ENCODE peak calls at places on chromosomes 3 and 15, in nine cellular contexts. W, T, P, M, U, F, X, Z and A are unnamed samples.

GRCh38 chr3:60531759-60532158 is 719.5 kb downstream of the FHIT start:
- DNase-seq in T (no peak), Z (no peak), W (no peak), X (no peak), U (no peak), P (no peak), M (no peak), F (no peak), A (no peak)

GRCh38 chr15:63043391-63044076 is 987 bp downstream of the TPM1 start:
- DNase-seq in T (peak; percentile 41), P (no peak), W (no peak), Z (peak; percentile 67), U (peak; percentile 32), M (no peak), F (peak; percentile 63), X (peak; percentile 62), A (no peak)

GRCh38 chr3:178823556-178824229 is 247.9 kb downstream of the ZMAT3 start:
- DNase-seq in Z (no peak), F (no peak), M (no peak), U (peak; percentile 14), X (no peak), T (no peak), P (no peak), W (no peak), A (peak; percentile 53)

GRCh38 chr15:52392008-52392687 is 96.5 kb upstream of the MYO5C start:
- DNase-seq in M (no peak), F (no peak), X (no peak), T (no peak), Z (no peak), W (no peak), P (no peak), U (no peak), A (no peak)

GRCh38 chr3:23748398-23749110 is 57.2 kb upstream of the UBE2E1 start:
- DNase-seq in U (no peak), M (no peak), W (no peak), T (no peak), F (no peak), X (no peak), P (no peak), Z (no peak), A (peak; percentile 43)

GRCh38 chr15:66839511-66840112 is 137.6 kb downstream of the SMAD6 start:
- DNase-seq in U (no peak), F (no peak), W (no peak), P (no peak), M (no peak), X (no peak), Z (peak; percentile 9), T (no peak), A (no peak)

GRCh38 chr3:29978036-29978435 is 628.4 kb upstream of the TGFBR2 start:
- DNase-seq in F (no peak), W (no peak), U (no peak), P (no peak), Z (no peak), X (no peak), M (no peak), T (no peak), A (no peak)

GRCh38 chr15:28947241-28947674 is 61.5 kb downstream of the APBA2 start:
- DNase-seq in W (no peak), T (peak; percentile 5), P (no peak), U (no peak), M (no peak), F (peak; percentile 11), X (no peak), Z (no peak), A (no peak)

GRCh38 chr3:134427400-134428111 is 53.3 kb upstream of the AMOTL2 start:
- DNase-seq in M (peak; percentile 93), F (no peak), U (peak; percentile 67), Z (no peak), X (no peak), T (peak; percentile 29), W (no peak), P (no peak), A (peak; percentile 100)

GRCh38 chr3:111904376-111905241 is 45.5 kb downstream of the PHLDB2 start:
- DNase-seq in Z (no peak), F (no peak), P (no peak), M (peak; percentile 89), T (no peak), U (peak; percentile 26), W (no peak), X (no peak), A (peak; percentile 80)

GRCh38 chr3:100288288-100288894 is 27.6 kb downstream of the TBC1D23 start:
- DNase-seq in U (no peak), M (no peak), T (no peak), X (no peak), P (no peak), Z (no peak), W (no peak), F (no peak), A (no peak)

GRCh38 chr3:110814170-110815007 is 257.2 kb upstream of the NECTIN3 start:
- DNase-seq in Z (no peak), F (no peak), W (no peak), U (peak; percentile 23), T (no peak), M (peak; percentile 93), P (peak; percentile 21), X (no peak), A (peak; percentile 78)

GRCh38 chr15:93124126-93124525 is 35.1 kb upstream of the RGMA start:
- DNase-seq in F (no peak), M (no peak), U (no peak), P (no peak), W (no peak), Z (no peak), T (no peak), X (no peak), A (no peak)

GRCh38 chr3:48663489-48664312 is 1.0 kb upstream of the CELSR3 start:
- DNase-seq in X (peak; percentile 93), P (peak; percentile 86), F (peak; percentile 94), W (peak; percentile 99), T (peak; percentile 83), U (peak; percentile 98), Z (peak; percentile 93), M (peak; percentile 98), A (peak; percentile 96)

GRCh38 chr3:48660800-48661400 is 1.8 kb downstream of the CELSR3 start:
- DNase-seq in M (no peak), Z (no peak), P (no peak), F (no peak), W (no peak), X (no peak), U (no peak), T (no peak), A (no peak)

GRCh38 chr3:48662753-48663488 is at the start of gene CELSR3:
- DNase-seq in M (peak; percentile 75), T (peak; percentile 39), P (peak; percentile 57), F (peak; percentile 81), Z (peak; percentile 62), X (peak; percentile 64), U (peak; percentile 91), W (peak; percentile 95), A (peak; percentile 78)

GRCh38 chr3:48662140-48662752 is 440 bp downstream of the CELSR3 start:
- DNase-seq in F (peak; percentile 55), W (peak; percentile 30), Z (no peak), U (no peak), X (no peak), P (no peak), M (no peak), T (no peak), A (no peak)

DNA sequence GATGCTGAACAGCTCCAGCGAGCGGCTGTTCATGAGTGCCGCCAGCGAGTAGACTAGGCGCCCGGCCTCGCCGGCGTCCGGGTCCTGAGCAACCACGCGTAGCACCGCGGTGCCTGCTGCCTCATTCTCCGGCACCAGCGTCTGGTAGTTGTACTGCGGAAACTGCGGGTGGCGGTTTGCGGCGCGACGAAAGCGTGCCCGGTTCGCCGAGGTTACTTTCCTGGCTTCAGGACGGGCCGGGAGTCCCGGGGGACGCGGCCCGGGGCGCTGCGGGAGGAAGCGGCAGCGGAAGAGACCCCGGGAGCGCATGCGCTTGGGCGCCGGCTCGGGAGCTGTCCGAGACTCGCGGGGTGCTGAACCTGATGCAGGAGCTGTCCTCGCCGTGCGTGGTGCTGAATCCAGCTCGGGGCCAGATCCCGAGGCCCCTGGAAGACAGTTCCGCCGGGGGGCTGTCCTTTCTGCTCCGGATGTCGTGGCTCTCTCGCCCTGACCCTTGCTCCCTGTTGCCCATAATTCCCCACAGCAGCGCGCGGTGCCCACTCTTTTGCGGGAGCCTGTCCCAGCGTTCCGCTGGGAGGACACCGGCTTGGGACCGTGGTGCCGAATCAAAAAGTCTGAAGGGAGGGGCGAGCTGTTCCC is 1.1 kb downstream of the CELSR3 start:
- DNase-seq in W (peak; percentile 88), Z (peak; percentile 74), F (peak; percentile 87), X (peak; percentile 78), M (no peak), P (peak; percentile 66), T (peak; percentile 74), U (peak; percentile 85), A (peak; percentile 18)
- H3K27me3 ChIP-seq in W (no peaks in the 10 kb centered on the region), Z (peaks cover 38% of the 10 kb centered on the region), F (no peaks in the 10 kb centered on the region), X (peaks cover 13% of the 10 kb centered on the region), M (no peaks in the 10 kb centered on the region), P (peaks cover 14% of the 10 kb centered on the region), T (no peaks in the 10 kb centered on the region), U (no peaks in the 10 kb centered on the region), A (no peaks in the 10 kb centered on the region)

GRCh38 chr15:77599357-77599756 is 33.4 kb downstream of the LINGO1 start:
- DNase-seq in M (no peak), U (no peak), T (no peak), W (no peak), F (no peak), Z (no peak), P (no peak), X (no peak), A (no peak)
- H3K27ac ChIP-seq in M (peak overlapping the region; percentile 44), U (no peak overlapping the region), T (no peak overlapping the region), W (peak overlapping the region; percentile 61), F (no peak overlapping the region), Z (no peak overlapping the region), P (no peak overlapping the region), X (peak overlapping the region; percentile 39), A (no peak overlapping the region)

DNA sequence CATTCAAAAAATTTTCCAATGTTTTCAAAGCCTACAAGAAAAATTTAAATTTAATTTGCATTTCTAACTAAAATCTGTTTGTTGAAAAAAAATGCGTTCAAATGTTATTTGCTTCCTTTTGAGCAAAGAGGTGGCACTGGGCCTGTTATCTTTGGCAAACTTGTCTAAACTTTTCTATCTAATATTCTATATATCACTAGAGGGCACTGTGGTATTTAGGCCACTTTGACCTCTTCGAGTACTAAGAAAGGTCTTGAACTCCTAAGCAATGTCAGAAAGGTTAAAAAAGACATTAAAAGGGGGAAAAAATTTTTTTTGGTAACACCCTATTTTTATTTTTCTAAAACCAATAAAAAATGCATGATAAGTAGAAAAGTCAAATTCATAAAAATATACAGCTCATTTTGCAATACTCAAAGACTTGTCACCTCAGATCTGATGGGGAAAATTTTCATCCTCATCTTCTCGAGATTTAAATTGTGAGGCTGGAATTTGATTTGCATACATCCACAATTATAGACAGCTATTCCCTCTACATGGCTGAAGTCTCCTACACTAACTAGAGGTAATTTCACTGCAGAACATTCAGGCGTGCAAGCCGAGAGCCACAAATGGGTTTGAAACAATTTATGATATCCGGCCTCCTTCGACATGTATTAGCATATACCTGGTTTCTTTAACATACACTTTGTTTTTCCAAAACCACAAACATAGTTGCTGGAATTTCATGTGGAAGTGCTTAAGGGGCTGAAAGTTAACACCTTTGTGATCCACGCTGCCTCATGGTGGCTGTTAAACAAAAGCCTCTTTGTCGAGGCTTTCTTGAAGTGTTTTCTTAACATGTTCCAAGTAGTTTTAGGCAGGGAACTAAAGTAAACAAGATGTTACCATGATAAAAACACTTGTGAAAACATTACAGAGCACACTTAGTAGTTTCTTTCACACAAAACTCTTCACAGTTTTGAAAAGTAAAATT is 576.4 kb downstream of the FOXP1 start:
- DNase-seq in W (peak; percentile 38), Z (no peak), X (no peak), M (no peak), P (no peak), F (no peak), U (peak; percentile 17), T (peak; percentile 24), A (no peak)
- TF ChIP-seq CTCF in W (peak; percentile 43), Z (peak; percentile 53), X (peak; percentile 65), M (peak; percentile 11), P (peak; percentile 30), F (no peak), U (peak; percentile 58), T (peak; percentile 61), A (peak; percentile 30)

GRCh38 chr3:96813820-96814580 is 394 bp upstream of the EPHA6 start:
- DNase-seq in X (no peak), P (no peak), F (peak; percentile 78), U (peak; percentile 85), M (no peak), Z (peak; percentile 53), T (peak; percentile 51), W (peak; percentile 64), A (peak; percentile 4)
- H3K27me3 ChIP-seq in X (no peaks in the 10 kb centered on the region), P (peaks cover 7% of the 10 kb centered on the region), F (no peaks in the 10 kb centered on the region), U (no peaks in the 10 kb centered on the region), M (no peaks in the 10 kb centered on the region), Z (peaks cover 36% of the 10 kb centered on the region), T (no peaks in the 10 kb centered on the region), W (peaks cover 70% of the 10 kb centered on the region), A (peaks cover 30% of the 10 kb centered on the region)